ENCODE peak calls at places on chromosomes 2 and 18, in eight cellular contexts. W is dorsolateral prefrontal cortex; A is GM23338; F is pancreas; J is astrocyte; V is cardiac muscle cell; B is PC-3; I is CD8-positive, alpha-beta T cell. Z is an unnamed sample. For H3K27me3, the result is how much of the 10 kb centered on the place peaks cover.

GRCh38 chr2:182717451-182718215 is 1.6 kb downstream of the DNAJC10 start:
- DNase-seq in J (no peak), V (no peak), B (no peak), W (no peak), I (no peak), F (no peak), A (no peak), Z (no peak)

GRCh38 chr2:241854342-241855244 is 4.1 kb downstream of the PDCD1 start:
- DNase-seq in F (peak), V (no peak), A (no peak), W (peak), J (no peak), B (no peak), I (no peak), Z (no peak)

GRCh38 chr2:37616674-37616999 is 54.8 kb downstream of the CDC42EP3 start:
- DNase-seq in I (no peak), A (no peak), W (no peak), J (peak), V (no peak), F (no peak), B (no peak), Z (no peak)

GRCh38 chr2:7868836-7869235 is 813.0 kb upstream of the ID2 start:
- DNase-seq in F (no peak), I (no peak), J (no peak), A (no peak), W (no peak), V (no peak), B (no peak), Z (no peak)

GRCh38 chr2:111883661-111884591 is at the start of gene ANAPC1:
- DNase-seq in B (peak), F (peak), A (peak), V (peak), J (peak), I (peak), W (peak), Z (no peak)

GRCh38 chr2:160652236-160652635 is 158.6 kb upstream of the RBMS1 start:
- DNase-seq in W (no peak), F (no peak), B (no peak), A (no peak), J (peak), V (no peak), I (peak), Z (no peak)

GRCh38 chr2:95165371-95166064 is at the start of gene ZNF2:
- DNase-seq in W (peak), F (peak), I (peak), V (peak), B (peak), A (peak), J (peak), Z (peak)

GRCh38 chr2:192379736-192380135 is 185.0 kb upstream of the TMEFF2 start:
- DNase-seq in A (no peak), J (no peak), F (no peak), W (no peak), V (no peak), I (no peak), B (no peak), Z (no peak)

GRCh38 chr2:240800241-240800640 is 19.8 kb downstream of the KIF1A start:
- DNase-seq in B (no peak), F (peak), J (peak), A (no peak), W (peak), I (no peak), V (no peak), Z (no peak)

GRCh38 chr2:189709761-189710160 is 35.3 kb downstream of the ANKAR start:
- DNase-seq in V (no peak), B (no peak), J (no peak), I (no peak), F (no peak), A (peak), W (no peak), Z (no peak)

GRCh38 chr2:127528487-127528886 is 2.2 kb upstream of the IWS1 start:
- DNase-seq in J (no peak), A (peak), W (no peak), F (no peak), I (no peak), B (no peak), V (no peak), Z (no peak)

GRCh38 chr18:34741401-34741800 is 31.3 kb downstream of the DTNA start:
- DNase-seq in J (no peak), V (no peak), W (no peak), F (no peak), I (no peak), A (no peak), B (no peak), Z (no peak)

GRCh38 chr2:69356471-69356870 is 30.6 kb downstream of the GFPT1 start:
- DNase-seq in I (no peak), J (no peak), B (no peak), V (no peak), W (no peak), F (no peak), A (no peak), Z (no peak)

GRCh38 chr2:10971131-10971854 is 59.6 kb downstream of the KCNF1 start:
- DNase-seq in I (no peak), V (no peak), F (no peak), J (no peak), B (no peak), A (no peak), W (peak), Z (no peak)

GRCh38 chr2:216074380-216074779 is 7.2 kb downstream of the PECR start:
- DNase-seq in F (no peak), J (no peak), A (no peak), W (no peak), I (no peak), B (no peak), V (no peak), Z (no peak)

GRCh38 chr2:117644403-117644802 is 170.1 kb upstream of the DDX18 start:
- DNase-seq in I (no peak), W (no peak), V (no peak), F (no peak), A (no peak), B (no peak), J (no peak), Z (no peak)

GRCh38 chr2:136025057-136025973 is 39.9 kb upstream of the DARS1 start:
- DNase-seq in I (peak), V (peak), W (peak), A (peak), J (peak), B (no peak), F (peak), Z (no peak)

GRCh38 chr18:62690416-62690815 is 24.9 kb upstream of the PHLPP1 start:
- DNase-seq in I (no peak), V (no peak), F (no peak), A (no peak), W (peak), B (no peak), J (no peak), Z (no peak)

GRCh38 chr2:19673213-19673791 is 228.5 kb downstream of the TTC32 start:
- DNase-seq in I (no peak), J (peak), F (no peak), B (peak), A (no peak), W (no peak), V (no peak), Z (no peak)

GRCh38 chr2:121735520-121736074 is 1.1 kb downstream of the NIFK start:
- DNase-seq in W (no peak), B (peak), I (no peak), V (no peak), F (no peak), A (no peak), J (no peak), Z (no peak)

GRCh38 chr2:17682098-17682857 is 71.3 kb downstream of the SMC6 start:
- DNase-seq in I (no peak), F (no peak), A (no peak), W (no peak), J (no peak), B (no peak), V (no peak), Z (no peak)

GRCh38 chr2:64262816-64263215 is 118.6 kb upstream of the PELI1 start:
- DNase-seq in V (no peak), W (no peak), I (no peak), B (no peak), A (no peak), F (no peak), J (no peak), Z (no peak)

GRCh38 chr2:73716518-73717250 is 20.5 kb downstream of the TPRKB start:
- DNase-seq in I (no peak), B (no peak), W (no peak), A (no peak), V (no peak), F (no peak), J (peak), Z (no peak)

GRCh38 chr2:32752205-32752604 is 124.4 kb downstream of the TTC27 start:
- DNase-seq in W (no peak), A (no peak), F (no peak), B (peak), J (peak), I (no peak), V (no peak), Z (no peak)

GRCh38 chr2:159265171-159265576 is 21.3 kb downstream of the WDSUB1 start:
- DNase-seq in W (no peak), I (no peak), B (peak), V (peak), F (no peak), A (peak), J (peak), Z (no peak)

GRCh38 chr2:169571571-169571970 is 2.1 kb downstream of the FASTKD1 start:
- DNase-seq in J (no peak), A (no peak), F (no peak), B (no peak), V (no peak), I (no peak), W (no peak), Z (no peak)
- H3K27me3 ChIP-seq in J (under half), A (under half), F (under half), B (under half), V (under half), I (under half), W (under half), Z (under half)

GRCh38 chr2:222322241-222322640 is 23.4 kb upstream of the PAX3 start:
- DNase-seq in W (no peak), F (no peak), I (no peak), A (no peak), J (no peak), B (no peak), V (no peak), Z (no peak)

GRCh38 chr2:222319576-222320440 is 21.0 kb upstream of the PAX3 start:
- DNase-seq in F (peak), W (no peak), I (no peak), B (no peak), J (no peak), V (peak), A (peak), Z (no peak)

GRCh38 chr2:222320441-222321395 is 21.9 kb upstream of the PAX3 start:
- DNase-seq in I (no peak), W (no peak), V (peak), B (no peak), J (no peak), F (no peak), A (peak), Z (no peak)

GRCh38 chr2:222318026-222318711 is 19.4 kb upstream of the PAX3 start:
- DNase-seq in W (no peak), B (peak), I (no peak), J (peak), F (peak), V (peak), A (peak), Z (no peak)

DNA sequence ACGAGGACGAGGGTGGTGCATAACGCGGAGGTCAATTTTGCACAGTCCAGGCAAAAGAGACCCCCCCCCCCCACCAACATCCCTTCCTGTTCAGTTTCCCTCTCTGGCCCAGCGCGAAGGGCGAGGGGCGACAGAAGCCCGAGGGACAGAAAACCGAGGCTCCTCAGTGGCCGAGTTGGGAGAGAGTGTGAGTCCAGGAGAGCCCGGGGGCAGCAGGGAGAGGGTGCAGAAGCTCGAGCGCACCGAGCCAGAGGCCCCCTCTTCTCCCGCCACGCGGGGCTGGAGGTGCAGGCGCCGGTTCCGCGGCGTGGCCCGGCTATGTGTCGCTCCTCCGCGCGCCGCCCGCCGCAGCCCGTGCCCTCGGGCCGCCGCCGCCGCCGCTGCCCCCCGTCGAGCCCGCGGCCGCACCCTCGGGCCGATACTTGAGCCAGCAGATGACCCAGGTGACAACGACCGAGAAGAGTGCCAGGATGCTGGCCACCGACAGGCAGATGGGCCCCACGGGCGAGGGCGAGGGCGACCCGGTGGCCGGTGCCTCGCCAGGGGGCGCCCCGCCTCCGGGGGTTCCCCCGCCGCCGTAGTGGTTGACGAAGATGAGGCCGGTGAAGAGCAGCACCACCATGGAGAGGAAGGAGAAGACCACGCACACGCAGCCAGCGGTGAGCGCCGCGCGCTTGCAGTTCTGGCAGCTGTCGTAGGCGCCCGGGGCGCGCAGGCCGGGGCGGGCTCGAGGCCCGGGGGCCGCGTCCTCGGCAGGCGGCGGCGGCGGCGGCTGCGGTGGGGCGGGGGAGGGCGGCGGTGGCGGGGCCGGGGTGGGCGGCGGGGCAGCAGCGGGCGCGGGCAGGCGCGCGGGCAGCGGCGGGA is 20.1 kb upstream of the PAX3 start:
- DNase-seq in B (no peak), F (peak), A (peak), W (no peak), V (peak), J (no peak), I (no peak), Z (no peak)
- H3K27me3 ChIP-seq in B (half or more), F (under half), A (half or more), W (under half), V (under half), J (half or more), I (under half), Z (under half)

DNA sequence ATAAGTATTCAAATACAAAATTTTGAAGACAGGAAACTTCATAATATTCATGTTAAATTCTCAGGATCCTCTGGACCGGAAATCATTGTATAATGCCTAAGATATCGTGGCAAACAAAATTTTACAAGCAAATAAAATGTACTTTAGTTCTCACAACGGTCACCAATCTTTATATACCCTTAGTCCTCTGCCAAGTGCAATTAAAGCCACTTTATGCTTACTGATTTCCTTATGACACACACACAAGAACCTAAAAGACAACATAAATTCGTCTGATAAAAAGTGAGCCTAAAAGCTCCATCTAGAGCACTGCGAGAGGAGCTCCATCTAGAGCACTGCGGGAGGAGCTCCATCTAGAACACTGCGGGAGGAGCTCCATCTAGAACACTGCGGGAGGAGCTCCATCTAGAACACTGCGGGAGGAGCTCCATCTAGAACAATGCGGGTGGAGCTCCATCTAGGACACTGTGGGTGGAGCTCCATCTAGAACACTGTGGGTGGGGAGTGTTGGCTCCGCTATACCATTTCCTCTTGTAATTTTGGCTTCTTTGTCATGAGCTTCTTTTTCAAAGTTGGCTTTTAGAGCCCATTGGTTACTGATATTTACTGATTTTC is 15.9 kb downstream of the ATP8B1 start:
- DNase-seq in I (no peak), F (no peak), J (no peak), W (no peak), B (peak), V (no peak), A (no peak), Z (no peak)
- H3K27me3 ChIP-seq in I (under half), F (under half), J (under half), W (under half), B (under half), V (under half), A (under half), Z (under half)

GRCh38 chr2:16136461-16137035 is 196.2 kb downstream of the MYCN start:
- DNase-seq in A (no peak), B (no peak), I (no peak), W (no peak), V (no peak), J (no peak), F (no peak), Z (no peak)
- H3K27me3 ChIP-seq in A (under half), B (under half), I (under half), W (under half), V (under half), J (under half), F (under half), Z (under half)

GRCh38 chr2:29902356-29902755 is 19.0 kb downstream of the ALK start:
- DNase-seq in B (no peak), F (no peak), V (peak), I (no peak), J (no peak), A (peak), W (no peak), Z (no peak)
- H3K27me3 ChIP-seq in B (under half), F (under half), V (half or more), I (under half), J (under half), A (under half), W (under half), Z (under half)

GRCh38 chr2:54287532-54287931 is 31.5 kb upstream of the TSPYL6 start:
- DNase-seq in B (no peak), A (no peak), I (no peak), W (no peak), J (peak), F (no peak), V (no peak), Z (no peak)

GRCh38 chr2:54284801-54285200 is 28.8 kb upstream of the TSPYL6 start:
- DNase-seq in V (no peak), W (no peak), B (no peak), J (no peak), I (no peak), F (no peak), A (no peak), Z (no peak)

GRCh38 chr2:54285451-54285850 is 29.4 kb upstream of the TSPYL6 start:
- DNase-seq in V (no peak), J (no peak), F (no peak), A (no peak), B (no peak), W (no peak), I (no peak), Z (no peak)

GRCh38 chr2:54289942-54290702 is 34.1 kb upstream of the TSPYL6 start:
- DNase-seq in V (no peak), W (no peak), B (no peak), J (no peak), A (peak), F (no peak), I (no peak), Z (no peak)
- H3K27me3 ChIP-seq in V (under half), W (under half), B (under half), J (under half), A (under half), F (under half), I (under half), Z (under half)

GRCh38 chr2:236163483-236164200 is 4.5 kb downstream of the GBX2 start:
- DNase-seq in J (no peak), V (no peak), F (no peak), B (no peak), I (no peak), A (peak), W (no peak), Z (no peak)
- H3K27me3 ChIP-seq in J (under half), V (half or more), F (under half), B (under half), I (under half), A (half or more), W (half or more), Z (half or more)

GRCh38 chr2:150679456-150680120 is 192.1 kb upstream of the RND3 start:
- DNase-seq in W (no peak), J (peak), F (no peak), V (no peak), B (no peak), I (no peak), A (no peak), Z (no peak)
- H3K27me3 ChIP-seq in W (under half), J (under half), F (under half), V (under half), B (under half), I (under half), A (under half), Z (under half)

Z was measured in keratinocyte.